ENCODE peak calls at places on chromosome 18, in nine cellular contexts. Y is cardiac muscle cell; S is CD8-positive, alpha-beta T cell; A is A549; K is AG04450; X is HCT116; O is neural progenitor cell; P is thoracic aorta; Z is cardiac fibroblast. M is an unnamed sample.

GRCh38 chr18:11251891-11252270 is 102.5 kb upstream of the PIEZO2 start:
- DNase-seq in Y (peak; percentile 54), X (no peak), A (no peak), K (no peak), S (no peak), P (no peak), O (no peak), Z (peak; percentile 55), M (no peak)

GRCh38 chr18:62897153-62897552 is 181.8 kb downstream of the PHLPP1 start:
- DNase-seq in K (no peak), A (no peak), P (no peak), S (no peak), X (no peak), Y (peak; percentile 23), O (no peak), Z (peak; percentile 20), M (no peak)

GRCh38 chr18:47285456-47285855 is 34.0 kb upstream of the SKOR2 start:
- DNase-seq in S (no peak), A (no peak), P (no peak), X (no peak), O (no peak), K (no peak), Z (no peak), Y (no peak), M (no peak)

GRCh38 chr18:58967643-58968291 is 103.1 kb downstream of the ZNF532 start:
- DNase-seq in P (no peak), A (no peak), O (no peak), K (peak; percentile 8), Y (no peak), S (no peak), X (no peak), Z (peak; percentile 20), M (peak; percentile 68)

GRCh38 chr18:43405097-43405496 is 127.8 kb upstream of the SYT4 start:
- DNase-seq in O (no peak), S (no peak), A (no peak), K (no peak), Z (peak; percentile 3), P (no peak), Y (no peak), X (no peak), M (no peak)

GRCh38 chr18:35197286-35197685 is 43.5 kb upstream of the ZNF397 start:
- DNase-seq in K (no peak), Y (no peak), O (no peak), X (no peak), Z (peak; percentile 12), A (no peak), S (no peak), P (no peak), M (no peak)

GRCh38 chr18:55233850-55234249 is 274.6 kb upstream of the CCDC68 start:
- DNase-seq in Y (peak; percentile 75), P (no peak), X (no peak), S (no peak), K (no peak), O (no peak), Z (peak; percentile 53), A (no peak), M (no peak)

GRCh38 chr18:46761054-46761769 is 4.4 kb upstream of the ST8SIA5 start:
- DNase-seq in K (no peak), A (no peak), Z (no peak), O (no peak), S (no peak), Y (no peak), P (no peak), X (no peak), M (no peak)

DNA sequence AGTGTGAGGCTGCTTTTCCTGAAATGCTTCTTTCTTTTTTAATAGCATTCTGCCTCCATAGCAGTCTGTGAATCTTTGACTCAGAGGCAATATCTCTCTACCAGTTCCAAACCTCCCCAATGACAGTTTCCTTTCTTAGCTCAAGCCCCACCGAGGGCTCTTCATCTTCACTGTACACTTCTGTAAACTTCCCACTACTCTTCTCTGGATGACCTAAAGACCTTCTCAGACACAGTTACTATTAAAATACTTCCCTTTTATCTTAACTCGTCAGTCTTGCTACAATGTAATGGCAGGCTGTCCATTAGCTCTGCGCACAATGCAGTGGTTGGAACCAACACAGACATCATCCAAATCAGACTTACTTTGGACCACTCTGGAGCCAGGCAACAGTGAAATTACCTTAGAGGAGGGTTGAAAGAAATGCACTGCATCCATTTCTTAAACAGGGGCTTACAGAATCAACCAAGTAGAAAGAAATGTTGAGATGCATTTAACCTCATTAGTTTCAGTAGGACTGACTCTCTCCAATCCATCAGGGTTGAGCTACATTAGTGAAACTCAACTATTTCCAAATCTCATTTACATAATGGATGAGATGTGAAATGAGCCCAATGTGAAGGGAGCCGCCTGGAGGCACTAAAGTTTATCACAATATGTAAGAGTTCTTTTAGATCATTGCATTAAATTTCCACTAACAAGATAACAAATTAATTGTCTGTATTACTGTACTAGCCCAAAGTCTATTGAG is 343.8 kb downstream of the SETBP1 start:
- DNase-seq in S (no peak), A (no peak), P (no peak), O (no peak), Z (no peak), Y (no peak), K (no peak), X (no peak), M (no peak)
- TF ChIP-seq CTCF in S (no peak), A (no peak), P (no peak), O (no peak), Z (no peak), Y (no peak), K (no peak), X (no peak), M (no peak)

DNA sequence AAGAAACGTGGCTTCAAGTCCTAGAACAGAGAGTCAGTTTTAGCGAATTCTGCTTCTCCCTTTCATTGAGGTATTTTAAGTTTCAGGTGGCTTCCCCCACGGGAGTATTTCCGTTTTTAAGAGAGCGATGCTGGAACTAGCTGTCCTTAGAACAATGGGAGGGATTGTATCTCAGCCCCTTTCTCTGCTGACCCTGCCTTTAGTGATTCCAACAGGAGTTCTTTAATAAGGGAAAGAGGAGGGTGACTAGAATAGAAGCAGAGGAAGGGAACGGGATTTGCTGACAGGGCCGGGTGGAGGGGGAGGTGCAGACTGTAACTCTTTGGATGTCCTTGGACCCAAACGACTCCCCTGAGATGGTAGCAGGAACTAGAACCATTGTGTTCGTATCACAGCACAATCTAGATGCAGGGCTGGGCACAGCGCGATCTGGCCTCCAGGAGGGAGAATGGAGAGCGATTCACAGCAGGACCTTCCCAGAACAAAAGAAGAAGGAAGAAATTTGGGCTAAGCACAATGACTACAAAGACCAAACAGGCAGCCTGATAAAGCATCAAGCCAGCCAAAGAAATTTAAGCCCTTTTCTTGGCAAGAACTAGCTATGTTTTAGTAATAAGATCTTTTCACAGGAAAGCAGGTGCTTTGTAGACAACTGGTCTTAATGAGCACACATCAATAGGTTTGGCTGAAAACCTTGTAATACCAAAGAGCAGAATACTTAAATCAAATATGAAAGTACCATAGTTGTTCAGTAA is 15.8 kb upstream of the RTTN start:
- DNase-seq in X (no peak), A (no peak), Y (no peak), O (peak; percentile 82), S (no peak), Z (no peak), K (no peak), P (no peak), M (no peak)
- H3K4me3 ChIP-seq in X (no peak overlapping the region), A (no peak overlapping the region), Y (no peak overlapping the region), O (no peak overlapping the region), S (no peak overlapping the region), Z (no peak overlapping the region), K (no peak overlapping the region), P (peak overlapping the region; percentile 26), M (no peak overlapping the region)

GRCh38 chr18:28438381-28438780 is 261.5 kb upstream of the CDH2 start:
- DNase-seq in S (no peak), P (no peak), A (no peak), K (no peak), Z (no peak), Y (no peak), O (no peak), X (no peak), M (no peak)

DNA sequence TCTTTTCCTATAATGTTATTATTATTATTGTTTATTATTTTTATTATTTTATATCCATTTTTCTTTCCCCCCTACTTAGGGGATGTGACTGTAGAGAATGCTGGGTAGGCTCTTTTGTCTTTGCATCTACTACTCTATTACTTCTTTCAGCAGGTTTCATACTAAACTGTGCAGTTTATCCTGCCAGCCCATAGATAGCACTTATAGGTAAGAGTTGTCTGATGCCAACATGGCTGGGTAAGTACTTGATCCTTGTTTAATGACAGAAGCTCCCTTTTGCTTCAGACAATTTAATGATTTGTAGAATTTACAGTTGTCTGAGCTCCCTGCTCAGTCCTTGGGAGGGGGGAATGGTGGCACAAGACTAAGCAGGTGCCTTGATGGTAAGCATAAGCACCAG is 262.9 kb upstream of the CDH2 start:
- DNase-seq in K (no peak), Z (peak; percentile 69), O (no peak), P (no peak), S (no peak), A (peak; percentile 0), X (no peak), Y (peak; percentile 77), M (no peak)
- TF ChIP-seq CTCF in K (no peak), Z (no peak), O (no peak), P (no peak), S (no peak), A (no peak), X (no peak), Y (peak; percentile 61), M (peak; percentile 16)

DNA sequence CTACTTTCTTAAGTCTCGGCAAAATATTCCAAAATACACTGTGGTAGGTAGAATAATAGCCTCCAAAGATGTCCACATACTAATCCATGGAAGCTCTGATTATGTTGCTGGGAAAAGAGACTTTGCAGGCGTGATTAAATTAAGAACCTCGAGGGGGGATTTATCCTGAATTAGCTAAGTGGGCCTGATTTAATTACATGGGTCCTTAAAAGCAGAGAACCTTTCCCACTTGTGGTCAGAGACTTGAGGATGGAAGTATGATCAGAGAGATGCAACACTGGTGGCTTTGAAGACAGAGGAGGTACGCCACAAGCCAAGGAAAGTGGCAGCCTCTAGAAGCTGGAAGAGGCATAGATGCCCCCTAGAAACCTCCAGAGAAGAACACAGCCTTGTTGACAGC is 2.8 kb downstream of the DYM start:
- DNase-seq in A (no peak), Z (no peak), K (no peak), O (no peak), Y (no peak), P (no peak), S (no peak), X (no peak), M (no peak)
- H3K4me3 ChIP-seq in A (no peak overlapping the region), Z (no peak overlapping the region), K (no peak overlapping the region), O (no peak overlapping the region), Y (no peak overlapping the region), P (no peak overlapping the region), S (no peak overlapping the region), X (no peak overlapping the region), M (no peak overlapping the region)